ENCODE peak calls at places on chromosomes 11 and 22, in five cellular contexts. U is DMS79 treated with DMSO at 0.1 percent for 48 hours, Y is NCI-H748 treated with DMSO at 0.1 percent for 48 hours, Z is HTR-8/SVneo, W is adipocyte. M is an unnamed sample.

GRCh38 chr11:33912405-33913361 is 20.8 kb upstream of the LMO2 start:
- DNase-seq in U (peak), Y (peak), Z (peak), W (peak), M (peak)

GRCh38 chr22:46378499-46379300 is 43.2 kb downstream of the TRMU start:
- DNase-seq in U (no peak), Y (no peak), Z (no peak), W (no peak), M (no peak)

GRCh38 chr11:125591659-125592304 is 870 bp upstream of the STT3A start:
- DNase-seq in U (peak), Y (no peak), Z (no peak), W (peak), M (peak)

GRCh38 chr11:116371146-116371545 is 401.6 kb downstream of the BUD13 start:
- DNase-seq in U (no peak), Y (no peak), Z (no peak), W (no peak), M (no peak)

GRCh38 chr11:105821366-105821765 is 200.7 kb downstream of the MSANTD4 start:
- DNase-seq in U (no peak), Y (no peak), Z (no peak), W (no peak), M (no peak)

GRCh38 chr11:2173150-2173693 is 1.6 kb upstream of the TH start:
- DNase-seq in U (no peak), Y (no peak), Z (no peak), W (peak), M (no peak)

GRCh38 chr11:65026810-65027209 is 429 bp upstream of the SNX15 start:
- DNase-seq in U (no peak), Y (no peak), Z (no peak), W (no peak), M (no peak)

GRCh38 chr22:47300698-47301405 is 538.4 kb downstream of the TBC1D22A start:
- DNase-seq in U (no peak), Y (no peak), Z (no peak), W (no peak), M (no peak)

GRCh38 chr11:60918941-60919275 is 5.0 kb downstream of the TMEM109 start:
- DNase-seq in U (no peak), Y (no peak), Z (no peak), W (no peak), M (no peak)

GRCh38 chr11:65920035-65920802 is 993 bp downstream of the DRAP1 start:
- DNase-seq in U (no peak), Y (no peak), Z (no peak), W (peak), M (peak)

GRCh38 chr11:87431386-87431785 is 393.7 kb downstream of the TMEM135 start:
- DNase-seq in U (no peak), Y (no peak), Z (no peak), W (no peak), M (no peak)

GRCh38 chr11:69800278-69800677 is 18.9 kb downstream of the FGF3 start:
- DNase-seq in U (no peak), Y (no peak), Z (no peak), W (no peak), M (no peak)

GRCh38 chr22:44068422-44069191 is 44.5 kb downstream of the PARVB start:
- DNase-seq in U (no peak), Y (no peak), Z (no peak), W (no peak), M (no peak)

GRCh38 chr11:114909866-114910265 is 231.5 kb downstream of the NXPE2 start:
- DNase-seq in U (no peak), Y (no peak), Z (no peak), W (no peak), M (no peak)

GRCh38 chr11:86408845-86409244 is 34.2 kb downstream of the CCDC81 start:
- DNase-seq in U (no peak), Y (no peak), Z (no peak), W (no peak), M (peak)

GRCh38 chr22:42425989-42426355 is 6.2 kb downstream of the NFAM1 start:
- DNase-seq in U (no peak), Y (no peak), Z (no peak), W (no peak), M (no peak)

GRCh38 chr22:32707971-32708370 is 93.5 kb upstream of the TIMP3 start:
- DNase-seq in U (no peak), Y (no peak), Z (no peak), W (no peak), M (no peak)

GRCh38 chr22:50009765-50010675 is 2.5 kb downstream of the IL17REL start:
- DNase-seq in U (no peak), Y (no peak), Z (no peak), W (no peak), M (no peak)

GRCh38 chr11:22340803-22341581 is 2.8 kb downstream of the SLC17A6 start:
- DNase-seq in U (peak), Y (no peak), Z (no peak), W (no peak), M (no peak)

GRCh38 chr22:44137415-44137814 is 43.3 kb upstream of the PARVG start:
- DNase-seq in U (no peak), Y (no peak), Z (no peak), W (no peak), M (no peak)

GRCh38 chr11:115290479-115291390 is 213.5 kb downstream of the CADM1 start:
- DNase-seq in U (peak), Y (no peak), Z (no peak), W (no peak), M (no peak)

GRCh38 chr11:46315783-46316563 is 31.3 kb upstream of the DGKZ start:
- DNase-seq in U (no peak), Y (no peak), Z (no peak), W (no peak), M (no peak)

GRCh38 chr11:44634401-44635281 is 69.2 kb downstream of the CD82 start:
- DNase-seq in U (peak), Y (no peak), Z (peak), W (peak), M (peak)

GRCh38 chr11:36254739-36255138 is 34.5 kb downstream of the COMMD9 start:
- DNase-seq in U (no peak), Y (no peak), Z (no peak), W (peak), M (peak)

GRCh38 chr11:44556735-44557409 is 8.6 kb upstream of the CD82 start:
- DNase-seq in U (peak), Y (no peak), Z (no peak), W (peak), M (peak)

GRCh38 chr22:27212617-27213177 is 555.3 kb downstream of the MIAT start:
- DNase-seq in U (no peak), Y (no peak), Z (peak), W (peak), M (peak)

GRCh38 chr11:32893947-32894827 is 1.6 kb downstream of the QSER1 start:
- DNase-seq in U (peak), Y (peak), Z (peak), W (peak), M (peak)

GRCh38 chr22:44931077-44931540 is 78.7 kb downstream of the PHF21B start:
- DNase-seq in U (no peak), Y (no peak), Z (no peak), W (peak), M (peak)

GRCh38 chr11:123509737-123510578 is 79.9 kb downstream of the GRAMD1B start:
- DNase-seq in U (no peak), Y (no peak), Z (peak), W (peak), M (peak)

GRCh38 chr11:30876656-30877371 is 290.7 kb upstream of the MPPED2 start:
- DNase-seq in U (no peak), Y (no peak), Z (no peak), W (no peak), M (peak)

M was measured in AG20443.